ENCODE peak calls at places on chromosomes 7 and 10, in six cellular contexts. One of them, this sample, is unnamed.

GRCh38 chr10:84195044-84195830 is 900 bp downstream of the CDHR1 start:
- DNase-seq in A549: no peak
- DNase-seq in right lobe of liver: no peak
- DNase-seq in OCI-LY7: no peak
- DNase-seq in HCT116: no peak
- DNase-seq in breast epithelium: no peak
- DNase-seq in this sample: no peak

GRCh38 chr7:37531225-37531624 is 82.6 kb upstream of the ELMO1 start:
- DNase-seq in A549: no peak
- DNase-seq in right lobe of liver: no peak
- DNase-seq in OCI-LY7: no peak
- DNase-seq in HCT116: no peak
- DNase-seq in breast epithelium: no peak
- DNase-seq in this sample: no peak

GRCh38 chr10:132989476-132990415 is 47.4 kb upstream of the CFAP46 start:
- DNase-seq in A549: no peak
- DNase-seq in right lobe of liver: peak; percentile 47
- DNase-seq in OCI-LY7: no peak
- DNase-seq in HCT116: no peak
- DNase-seq in breast epithelium: no peak
- DNase-seq in this sample: no peak

GRCh38 chr7:84176716-84177115 is 17.9 kb downstream of the SEMA3A start:
- DNase-seq in A549: no peak
- DNase-seq in right lobe of liver: no peak
- DNase-seq in OCI-LY7: no peak
- DNase-seq in HCT116: no peak
- DNase-seq in breast epithelium: no peak
- DNase-seq in this sample: peak; percentile 75

GRCh38 chr7:42915356-42915755 is 3.5 kb upstream of the C7orf25 start:
- DNase-seq in A549: no peak
- DNase-seq in right lobe of liver: no peak
- DNase-seq in OCI-LY7: no peak
- DNase-seq in HCT116: no peak
- DNase-seq in breast epithelium: no peak
- DNase-seq in this sample: no peak

GRCh38 chr7:98133181-98133580 is 26.5 kb downstream of the LMTK2 start:
- DNase-seq in A549: no peak
- DNase-seq in right lobe of liver: no peak
- DNase-seq in OCI-LY7: peak; percentile 67
- DNase-seq in HCT116: no peak
- DNase-seq in breast epithelium: no peak
- DNase-seq in this sample: no peak

GRCh38 chr10:53601260-53601875 is 828.8 kb upstream of the MBL2 start:
- DNase-seq in A549: peak; percentile 40
- DNase-seq in right lobe of liver: no peak
- DNase-seq in OCI-LY7: peak; percentile 60
- DNase-seq in HCT116: peak; percentile 4
- DNase-seq in breast epithelium: no peak
- DNase-seq in this sample: peak; percentile 53

GRCh38 chr10:35359056-35359455 is 22.7 kb downstream of the CCNY start:
- DNase-seq in A549: no peak
- DNase-seq in right lobe of liver: no peak
- DNase-seq in OCI-LY7: no peak
- DNase-seq in HCT116: no peak
- DNase-seq in breast epithelium: no peak
- DNase-seq in this sample: no peak

GRCh38 chr7:23544913-23545354 is 13.2 kb upstream of the TRA2A start:
- DNase-seq in A549: peak; percentile 65
- DNase-seq in right lobe of liver: no peak
- DNase-seq in OCI-LY7: peak; percentile 63
- DNase-seq in HCT116: peak; percentile 69
- DNase-seq in breast epithelium: no peak
- DNase-seq in this sample: peak; percentile 75

GRCh38 chr10:16967000-16967865 is 150.0 kb upstream of the RSU1 start:
- DNase-seq in A549: no peak
- DNase-seq in right lobe of liver: no peak
- DNase-seq in OCI-LY7: no peak
- DNase-seq in HCT116: no peak
- DNase-seq in breast epithelium: no peak
- DNase-seq in this sample: peak; percentile 13

GRCh38 chr10:19966751-19967150 is 150.5 kb downstream of the PLXDC2 start:
- DNase-seq in A549: no peak
- DNase-seq in right lobe of liver: no peak
- DNase-seq in OCI-LY7: no peak
- DNase-seq in HCT116: no peak
- DNase-seq in breast epithelium: no peak
- DNase-seq in this sample: no peak

GRCh38 chr10:11018426-11018818 is 750 bp downstream of the CELF2 start:
- DNase-seq in A549: no peak
- DNase-seq in right lobe of liver: no peak
- DNase-seq in OCI-LY7: no peak
- DNase-seq in HCT116: no peak
- DNase-seq in breast epithelium: no peak
- DNase-seq in this sample: no peak

GRCh38 chr10:36671607-36672006 is 453.8 kb upstream of the ANKRD30A start:
- DNase-seq in A549: peak; percentile 44
- DNase-seq in right lobe of liver: no peak
- DNase-seq in OCI-LY7: no peak
- DNase-seq in HCT116: no peak
- DNase-seq in breast epithelium: no peak
- DNase-seq in this sample: peak; percentile 18

GRCh38 chr7:1513657-1514095 is 9.5 kb upstream of the INTS1 start:
- DNase-seq in A549: peak; percentile 36
- DNase-seq in right lobe of liver: no peak
- DNase-seq in OCI-LY7: no peak
- DNase-seq in HCT116: no peak
- DNase-seq in breast epithelium: no peak
- DNase-seq in this sample: no peak

GRCh38 chr10:10527861-10528562 is 489.7 kb upstream of the CELF2 start:
- DNase-seq in A549: no peak
- DNase-seq in right lobe of liver: no peak
- DNase-seq in OCI-LY7: no peak
- DNase-seq in HCT116: no peak
- DNase-seq in breast epithelium: no peak
- DNase-seq in this sample: no peak

GRCh38 chr10:6729071-6729773 is 149.1 kb upstream of the PRKCQ start:
- DNase-seq in A549: peak; percentile 62
- DNase-seq in right lobe of liver: no peak
- DNase-seq in OCI-LY7: no peak
- DNase-seq in HCT116: no peak
- DNase-seq in breast epithelium: no peak
- DNase-seq in this sample: peak; percentile 81

GRCh38 chr10:79938728-79939380 is 10.1 kb downstream of the SFTPD start:
- DNase-seq in A549: no peak
- DNase-seq in right lobe of liver: no peak
- DNase-seq in OCI-LY7: peak; percentile 40
- DNase-seq in HCT116: no peak
- DNase-seq in breast epithelium: no peak
- DNase-seq in this sample: no peak

GRCh38 chr10:14089556-14090297 is 241.0 kb downstream of the FRMD4A start:
- DNase-seq in A549: no peak
- DNase-seq in right lobe of liver: no peak
- DNase-seq in OCI-LY7: no peak
- DNase-seq in HCT116: no peak
- DNase-seq in breast epithelium: no peak
- DNase-seq in this sample: no peak

GRCh38 chr7:112192236-112193154 is 13.7 kb downstream of the DOCK4 start:
- DNase-seq in A549: peak; percentile 29
- DNase-seq in right lobe of liver: no peak
- DNase-seq in OCI-LY7: no peak
- DNase-seq in HCT116: no peak
- DNase-seq in breast epithelium: no peak
- DNase-seq in this sample: peak; percentile 72

GRCh38 chr10:27699778-27700177 is 45.8 kb downstream of the MKX start:
- DNase-seq in A549: no peak
- DNase-seq in right lobe of liver: no peak
- DNase-seq in OCI-LY7: no peak
- DNase-seq in HCT116: no peak
- DNase-seq in breast epithelium: no peak
- DNase-seq in this sample: no peak

GRCh38 chr10:113953505-113954272 is 90.0 kb upstream of the ADRB1 start:
- DNase-seq in A549: no peak
- DNase-seq in right lobe of liver: no peak
- DNase-seq in OCI-LY7: peak; percentile 46
- DNase-seq in HCT116: no peak
- DNase-seq in breast epithelium: no peak
- DNase-seq in this sample: peak; percentile 31

GRCh38 chr7:141563956-141564623 is 12.9 kb downstream of the AGK start:
- DNase-seq in A549: peak; percentile 6
- DNase-seq in right lobe of liver: no peak
- DNase-seq in OCI-LY7: peak; percentile 5
- DNase-seq in HCT116: no peak
- DNase-seq in breast epithelium: no peak
- DNase-seq in this sample: no peak

GRCh38 chr7:135718794-135719436 is 9.1 kb downstream of the SLC13A4 start:
- DNase-seq in A549: no peak
- DNase-seq in right lobe of liver: no peak
- DNase-seq in OCI-LY7: no peak
- DNase-seq in HCT116: no peak
- DNase-seq in breast epithelium: no peak
- DNase-seq in this sample: no peak

GRCh38 chr7:33757050-33757449 is 148.3 kb upstream of the BMPER start:
- DNase-seq in A549: no peak
- DNase-seq in right lobe of liver: no peak
- DNase-seq in OCI-LY7: no peak
- DNase-seq in HCT116: no peak
- DNase-seq in breast epithelium: no peak
- DNase-seq in this sample: no peak

GRCh38 chr7:108460964-108461363 is 4.7 kb upstream of the NRCAM start:
- DNase-seq in A549: no peak
- DNase-seq in right lobe of liver: no peak
- DNase-seq in OCI-LY7: no peak
- DNase-seq in HCT116: no peak
- DNase-seq in breast epithelium: no peak
- DNase-seq in this sample: no peak

GRCh38 chr7:2758673-2759603 is 70.9 kb downstream of the AMZ1 start:
- DNase-seq in A549: no peak
- DNase-seq in right lobe of liver: no peak
- DNase-seq in OCI-LY7: no peak
- DNase-seq in HCT116: no peak
- DNase-seq in breast epithelium: no peak
- DNase-seq in this sample: no peak
- TF ChIP-seq CTCF in A549: no peak
- TF ChIP-seq CTCF in right lobe of liver: no peak
- TF ChIP-seq CTCF in OCI-LY7: no peak
- TF ChIP-seq CTCF in HCT116: no peak
- TF ChIP-seq CTCF in breast epithelium: no peak
- TF ChIP-seq CTCF in this sample: no peak

DNA sequence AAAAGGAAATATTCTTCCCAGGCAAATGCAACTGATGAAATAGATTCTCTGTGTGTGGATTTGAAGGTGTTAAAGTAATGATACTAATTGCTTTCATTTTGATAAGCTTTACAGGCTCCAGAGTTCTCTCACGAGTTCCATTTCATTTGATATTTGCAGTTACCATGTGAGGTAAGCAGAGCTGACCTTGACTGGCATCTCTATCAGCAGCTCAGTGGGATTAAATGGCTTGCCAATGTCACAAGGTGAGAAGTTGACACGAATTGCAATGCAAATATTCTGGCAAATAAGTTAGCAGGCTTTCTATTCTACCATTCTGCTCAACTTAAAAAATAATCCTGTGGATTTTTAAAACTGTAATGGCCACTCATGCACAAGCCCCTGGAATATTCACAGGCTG is 64.4 kb upstream of the ANKRD1 start:
- DNase-seq in A549: no peak
- DNase-seq in right lobe of liver: no peak
- DNase-seq in OCI-LY7: no peak
- DNase-seq in HCT116: no peak
- DNase-seq in breast epithelium: no peak
- DNase-seq in this sample: no peak
- TF ChIP-seq CTCF in A549: no peak
- TF ChIP-seq CTCF in right lobe of liver: no peak
- TF ChIP-seq CTCF in OCI-LY7: no peak
- TF ChIP-seq CTCF in HCT116: no peak
- TF ChIP-seq CTCF in breast epithelium: no peak
- TF ChIP-seq CTCF in this sample: no peak

DNA sequence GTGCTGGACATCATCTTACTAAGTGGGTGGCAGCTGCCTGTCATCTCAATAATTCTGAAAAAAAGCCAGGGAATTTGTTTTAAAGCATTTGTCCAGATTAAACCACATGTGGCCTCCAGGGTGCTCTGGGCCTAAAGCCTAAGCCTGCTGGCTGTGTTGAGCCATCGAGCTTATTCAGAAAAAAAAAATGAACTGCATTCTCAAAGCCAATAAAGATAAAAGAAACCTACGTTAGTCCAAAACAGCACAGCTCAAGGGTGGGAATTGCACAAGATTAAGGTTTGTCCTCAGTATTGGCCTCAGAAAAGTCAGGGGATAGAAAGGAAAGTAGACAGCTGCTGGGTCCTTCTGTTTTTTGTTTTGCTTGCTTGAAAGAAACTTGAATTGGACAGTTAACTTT is 22.6 kb upstream of the PRTFDC1 start:
- DNase-seq in A549: peak; percentile 3
- DNase-seq in right lobe of liver: no peak
- DNase-seq in OCI-LY7: no peak
- DNase-seq in HCT116: no peak
- DNase-seq in breast epithelium: no peak
- DNase-seq in this sample: peak; percentile 67
- TF ChIP-seq CTCF in A549: no peak
- TF ChIP-seq CTCF in right lobe of liver: no peak
- TF ChIP-seq CTCF in OCI-LY7: no peak
- TF ChIP-seq CTCF in HCT116: no peak
- TF ChIP-seq CTCF in breast epithelium: no peak
- TF ChIP-seq CTCF in this sample: no peak

GRCh38 chr7:38889872-38890432 is 19.0 kb downstream of the VPS41 start:
- DNase-seq in A549: no peak
- DNase-seq in right lobe of liver: no peak
- DNase-seq in OCI-LY7: no peak
- DNase-seq in HCT116: no peak
- DNase-seq in breast epithelium: no peak
- DNase-seq in this sample: no peak
- TF ChIP-seq CTCF in A549: no peak
- TF ChIP-seq CTCF in right lobe of liver: peak; percentile 7
- TF ChIP-seq CTCF in OCI-LY7: peak; percentile 48
- TF ChIP-seq CTCF in HCT116: no peak
- TF ChIP-seq CTCF in breast epithelium: no peak
- TF ChIP-seq CTCF in this sample: no peak

GRCh38 chr10:105063796-105064195 is 422.7 kb downstream of the SORCS3 start:
- DNase-seq in A549: peak; percentile 23
- DNase-seq in right lobe of liver: no peak
- DNase-seq in OCI-LY7: peak; percentile 17
- DNase-seq in HCT116: peak; percentile 2
- DNase-seq in breast epithelium: no peak
- DNase-seq in this sample: peak; percentile 56
- TF ChIP-seq CTCF in A549: no peak
- TF ChIP-seq CTCF in right lobe of liver: no peak
- TF ChIP-seq CTCF in OCI-LY7: peak; percentile 78
- TF ChIP-seq CTCF in HCT116: peak; percentile 84
- TF ChIP-seq CTCF in breast epithelium: no peak
- TF ChIP-seq CTCF in this sample: peak; percentile 76